ENCODE peak calls at places on chromosome 10, in four cellular contexts. K is K562, S is GM12878, P is HepG2. D is an unnamed sample.

GRCh38 chr10:30227481-30227880 is 121.6 kb downstream of the MTPAP start:
- DNase-seq in K (no peak), S (no peak), P (no peak), D (no peak)

GRCh38 chr10:132618158-132618924 is 80.8 kb downstream of the INPP5A start:
- DNase-seq in K (no peak), S (no peak), P (no peak), D (no peak)

GRCh38 chr10:53748319-53748718 is 975.7 kb upstream of the MBL2 start:
- DNase-seq in K (no peak), S (no peak), P (no peak), D (no peak)

GRCh38 chr10:127161482-127161881 is 34.9 kb downstream of the INSYN2A start:
- DNase-seq in K (no peak), S (no peak), P (no peak), D (no peak)

GRCh38 chr10:4937346-4937745 is 25.9 kb upstream of the AKR1C1 start:
- DNase-seq in K (no peak), S (no peak), P (no peak), D (no peak)

GRCh38 chr10:105287970-105288369 is 646.9 kb downstream of the SORCS3 start:
- DNase-seq in K (no peak), S (no peak), P (no peak), D (no peak)

GRCh38 chr10:92695679-92696605 is 6.2 kb downstream of the HHEX start:
- DNase-seq in K (peak), S (no peak), P (no peak), D (no peak)

GRCh38 chr10:21516270-21517131 is 9.0 kb downstream of the SKIDA1 start:
- DNase-seq in K (peak), S (no peak), P (no peak), D (no peak)

GRCh38 chr10:20272575-20272974 is 456.3 kb downstream of the PLXDC2 start:
- DNase-seq in K (no peak), S (no peak), P (no peak), D (no peak)

GRCh38 chr10:30398193-30398592 is 35.8 kb upstream of the MAP3K8 start:
- DNase-seq in K (no peak), S (no peak), P (no peak), D (no peak)

GRCh38 chr10:75399461-75400162 is 2.0 kb downstream of the ZNF503 start:
- DNase-seq in K (peak), S (no peak), P (peak), D (no peak)

GRCh38 chr10:47401874-47402645 is 18.0 kb upstream of the ZNF488 start:
- DNase-seq in K (no peak), S (no peak), P (peak), D (no peak)

GRCh38 chr10:127527320-127527719 is 21.8 kb upstream of the NPS start:
- DNase-seq in K (no peak), S (no peak), P (no peak), D (no peak)

GRCh38 chr10:24869354-24870016 is 82.9 kb downstream of the PRTFDC1 start:
- DNase-seq in K (peak), S (no peak), P (no peak), D (no peak)

GRCh38 chr10:24862586-24862985 is 89.8 kb downstream of the PRTFDC1 start:
- DNase-seq in K (no peak), S (no peak), P (no peak), D (no peak)

GRCh38 chr10:24871501-24871900 is 80.9 kb downstream of the PRTFDC1 start:
- DNase-seq in K (no peak), S (no peak), P (no peak), D (no peak)

GRCh38 chr10:24871006-24871405 is 81.4 kb downstream of the PRTFDC1 start:
- DNase-seq in K (no peak), S (no peak), P (no peak), D (no peak)

DNA sequence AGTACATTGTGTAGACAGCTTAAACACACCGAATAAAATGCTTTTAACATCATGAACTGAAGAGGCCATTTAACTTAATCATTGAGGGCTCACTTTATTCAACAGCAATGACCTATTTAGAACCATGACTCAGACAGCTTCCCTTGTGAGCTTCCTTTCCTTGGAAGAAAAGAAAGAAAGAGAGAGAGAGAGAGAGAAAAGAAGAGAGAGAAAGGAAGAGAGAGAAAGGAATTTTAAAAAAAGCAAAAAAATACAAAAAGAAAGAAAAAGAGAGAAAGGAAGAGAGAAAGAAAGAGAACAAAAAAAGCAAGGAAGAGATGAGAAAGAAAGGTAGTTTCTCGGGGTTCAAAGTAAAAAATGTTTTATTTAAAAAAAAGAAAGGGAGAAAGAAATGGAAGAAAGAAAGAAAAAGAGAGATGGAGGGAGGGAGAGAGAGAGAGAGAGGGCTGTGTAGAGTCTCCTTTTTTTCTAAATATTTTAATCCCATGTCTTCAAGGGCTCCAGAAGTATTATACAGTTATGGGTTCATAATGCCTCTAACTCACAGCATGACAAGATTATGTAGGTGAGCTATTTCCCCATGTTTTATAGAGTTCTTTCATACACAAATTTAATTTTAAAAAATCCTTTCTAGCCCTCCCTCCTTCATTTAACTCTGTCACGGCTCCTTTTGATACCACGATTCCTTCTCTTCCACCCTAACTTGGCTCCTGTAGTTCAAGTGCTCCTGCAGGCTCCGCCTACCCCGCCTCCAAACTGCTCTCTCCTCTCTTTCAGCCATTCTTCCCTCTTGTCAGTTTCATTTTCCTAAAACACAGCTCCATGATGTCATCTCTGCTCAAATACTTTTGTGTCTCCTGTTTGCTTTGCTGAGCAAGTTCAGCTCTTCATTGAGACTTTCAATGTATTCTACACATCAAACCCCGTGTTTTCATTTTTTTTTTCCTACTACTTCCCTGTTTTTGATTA is 85.5 kb downstream of the PRTFDC1 start:
- DNase-seq in K (peak), S (no peak), P (peak), D (peak)
- TF ChIP-seq TARDBP in K (no peak), S (no peak), P (no peak), D (no peak)

DNA sequence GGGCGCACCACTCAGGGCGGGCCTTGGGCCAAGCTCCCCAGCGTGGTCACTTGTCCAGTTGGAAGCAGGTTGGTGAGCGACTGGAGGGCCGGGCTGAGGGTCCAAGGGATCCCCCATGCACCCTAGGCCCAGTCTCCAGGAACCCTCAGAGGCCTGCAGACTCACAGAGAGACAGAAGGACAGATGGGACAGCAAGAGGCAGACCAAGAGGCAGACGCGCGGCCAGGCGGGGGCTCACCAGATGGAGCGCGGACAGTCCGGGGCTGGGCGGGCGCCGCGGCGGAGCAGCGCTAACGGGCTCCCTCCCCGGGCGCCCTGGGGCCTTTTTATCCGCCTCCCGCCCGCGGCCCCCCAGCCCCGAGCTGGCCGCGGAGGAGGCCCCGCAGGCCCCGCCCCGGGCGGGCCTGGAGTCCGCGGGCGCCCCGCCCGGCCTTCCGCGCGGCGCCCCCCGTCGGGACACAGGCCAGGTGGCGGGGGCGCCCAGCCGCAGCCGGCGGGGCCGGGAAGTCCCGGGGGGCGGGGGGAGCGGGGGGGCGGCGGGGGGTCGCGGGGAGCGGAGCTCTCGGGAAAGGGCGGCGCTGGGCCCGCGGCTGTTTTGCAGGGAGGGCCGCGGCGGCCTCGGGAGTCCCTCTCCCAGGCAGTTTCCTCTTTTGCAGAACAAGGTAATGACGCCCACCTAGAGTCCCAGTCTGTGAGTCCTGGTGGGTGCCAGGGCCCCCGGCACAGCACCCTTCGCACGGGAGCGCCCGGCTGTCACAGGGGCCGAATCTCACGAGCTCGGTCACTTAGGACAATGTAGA is at the start of gene LOXL4:
- DNase-seq in K (peak), S (no peak), P (no peak), D (peak)
- TF ChIP-seq TARDBP in K (no peak), S (no peak), P (no peak), D (no peak)

GRCh38 chr10:62681211-62681940 is 123.1 kb upstream of the ADO start:
- DNase-seq in K (no peak), S (peak), P (peak), D (peak)
- TF ChIP-seq TARDBP in K (no peak), S (peak), P (no peak), D (no peak)

GRCh38 chr10:91153508-91153907 is 67.0 kb upstream of the PCGF5 start:
- DNase-seq in K (no peak), S (no peak), P (no peak), D (no peak)
- TF ChIP-seq TARDBP in K (no peak), S (no peak), P (no peak), D (no peak)

DNA sequence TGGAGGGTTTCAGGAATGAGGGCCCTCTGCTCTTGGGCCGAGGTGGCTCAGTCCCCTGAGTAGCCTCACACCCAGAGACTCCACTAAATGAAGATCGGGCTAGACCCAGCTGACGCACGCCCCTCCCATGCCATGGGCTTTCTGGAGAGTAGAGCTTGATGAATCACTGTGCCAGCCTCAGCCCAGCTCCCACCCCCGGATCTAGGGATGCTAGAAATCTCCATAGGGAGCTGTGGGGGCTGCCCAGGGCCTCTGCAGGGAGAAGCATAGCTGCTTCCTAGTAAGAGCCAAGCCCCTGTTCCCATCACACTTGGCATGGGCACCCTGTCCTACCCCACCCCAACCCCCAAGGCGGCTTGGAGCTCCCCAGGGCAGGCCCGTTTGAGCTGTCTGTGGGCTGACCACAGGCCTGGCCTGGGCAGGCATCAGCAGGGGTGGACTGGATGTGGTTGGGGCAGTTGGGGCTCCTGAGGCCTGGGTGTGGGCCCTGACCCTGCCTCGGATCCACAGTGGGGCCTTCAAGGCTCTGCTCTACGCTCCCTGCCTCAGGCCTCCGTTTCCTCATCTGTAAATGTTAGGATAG is 121.2 kb downstream of the ZMIZ1 start:
- DNase-seq in K (no peak), S (no peak), P (no peak), D (no peak)
- TF ChIP-seq TARDBP in K (no peak), S (no peak), P (no peak), D (no peak)

GRCh38 chr10:129483427-129484010 is 16.5 kb downstream of the MGMT start:
- DNase-seq in K (no peak), S (no peak), P (no peak), D (no peak)
- TF ChIP-seq TARDBP in K (no peak), S (no peak), P (no peak), D (no peak)

DNA sequence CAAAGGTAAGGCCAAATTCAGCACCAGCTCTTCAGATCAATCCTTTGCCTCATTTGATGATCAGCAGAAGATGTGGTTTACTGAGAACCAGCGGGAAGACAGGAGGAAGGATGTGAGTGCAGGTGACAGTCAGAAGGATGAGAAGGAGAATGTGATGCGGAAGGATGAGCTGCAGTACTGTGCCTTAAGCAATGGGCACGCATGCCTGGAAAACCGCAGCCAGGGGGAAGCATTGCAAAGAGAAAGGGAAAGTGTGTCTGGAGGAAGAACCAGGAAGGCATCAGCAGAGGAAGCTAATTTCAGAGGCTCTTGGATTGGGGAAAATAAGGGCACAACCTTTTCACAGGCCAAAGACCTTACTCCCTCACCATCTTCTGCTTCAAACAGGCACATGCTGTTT is 25.7 kb downstream of the C10orf71 start:
- DNase-seq in K (no peak), S (no peak), P (no peak), D (no peak)
- TF ChIP-seq TARDBP in K (no peak), S (no peak), P (no peak), D (no peak)

GRCh38 chr10:70307096-70307495 is 23.3 kb upstream of the NPFFR1 start:
- DNase-seq in K (no peak), S (no peak), P (no peak), D (no peak)

GRCh38 chr10:70306168-70306705 is 22.4 kb upstream of the NPFFR1 start:
- DNase-seq in K (no peak), S (no peak), P (no peak), D (no peak)

GRCh38 chr10:70311698-70312097 is 27.9 kb upstream of the NPFFR1 start:
- DNase-seq in K (no peak), S (no peak), P (no peak), D (no peak)

GRCh38 chr10:70309661-70310060 is 25.9 kb upstream of the NPFFR1 start:
- DNase-seq in K (no peak), S (no peak), P (no peak), D (no peak)

GRCh38 chr10:70308121-70309060 is 24.6 kb upstream of the NPFFR1 start:
- DNase-seq in K (no peak), S (no peak), P (no peak), D (no peak)
- TF ChIP-seq TARDBP in K (no peak), S (no peak), P (no peak), D (no peak)

GRCh38 chr10:481636-482035 is 207.8 kb downstream of the DIP2C start:
- DNase-seq in K (no peak), S (no peak), P (no peak), D (no peak)
- TF ChIP-seq TARDBP in K (no peak), S (no peak), P (no peak), D (no peak)

D was measured in HEK293T.